ENCODE peak calls at places on chromosomes 6 and 20, in seven cellular contexts. H, E, U, Q, N, T and D are unnamed samples.

GRCh38 chr6:158086054-158086705 is 81.9 kb downstream of the SERAC1 start:
- DNase-seq in H (no peak), E (peak; percentile 64), U (no peak), Q (no peak), N (peak; percentile 16), T (no peak), D (no peak)

GRCh38 chr6:117497237-117497636 is 14.8 kb downstream of the DCBLD1 start:
- DNase-seq in H (no peak), E (no peak), U (no peak), Q (no peak), N (no peak), T (no peak), D (no peak)

GRCh38 chr6:34568341-34568680 is 12.2 kb upstream of the SPDEF start:
- DNase-seq in H (no peak), E (no peak), U (no peak), Q (no peak), N (no peak), T (no peak), D (no peak)

GRCh38 chr20:59010995-59011873 is 4.2 kb upstream of the CTSZ start:
- DNase-seq in H (peak; percentile 72), E (peak; percentile 71), U (no peak), Q (no peak), N (peak; percentile 83), T (no peak), D (peak; percentile 83)

GRCh38 chr6:167648506-167649278 is 178.0 kb upstream of the AFDN start:
- DNase-seq in H (no peak), E (no peak), U (no peak), Q (no peak), N (no peak), T (no peak), D (no peak)

GRCh38 chr6:40907198-40907701 is 131.8 kb downstream of the UNC5CL start:
- DNase-seq in H (no peak), E (peak; percentile 9), U (no peak), Q (no peak), N (peak; percentile 11), T (no peak), D (no peak)

GRCh38 chr6:39821739-39822532 is 29.8 kb downstream of the DAAM2 start:
- DNase-seq in H (no peak), E (no peak), U (no peak), Q (no peak), N (no peak), T (no peak), D (no peak)

GRCh38 chr6:5684320-5684719 is 322.4 kb downstream of the NRN1 start:
- DNase-seq in H (no peak), E (peak; percentile 67), U (no peak), Q (no peak), N (no peak), T (no peak), D (no peak)

GRCh38 chr6:150491131-150491795 is 108.4 kb upstream of the PLEKHG1 start:
- DNase-seq in H (peak; percentile 17), E (no peak), U (no peak), Q (no peak), N (no peak), T (no peak), D (no peak)

GRCh38 chr6:40947876-40948514 is 91.0 kb downstream of the UNC5CL start:
- DNase-seq in H (no peak), E (peak; percentile 90), U (peak; percentile 36), Q (no peak), N (peak; percentile 77), T (no peak), D (peak; percentile 43)

GRCh38 chr20:32164984-32165735 is 42.4 kb downstream of the PLAGL2 start:
- DNase-seq in H (no peak), E (peak; percentile 10), U (no peak), Q (no peak), N (no peak), T (no peak), D (no peak)

GRCh38 chr20:24166412-24166811 is 177.8 kb upstream of the GGTLC1 start:
- DNase-seq in H (no peak), E (no peak), U (no peak), Q (no peak), N (no peak), T (no peak), D (peak; percentile 52)

GRCh38 chr6:123655520-123656306 is 19.0 kb upstream of the TRDN start:
- DNase-seq in H (no peak), E (no peak), U (no peak), Q (no peak), N (peak; percentile 22), T (no peak), D (no peak)

GRCh38 chr6:151276112-151276745 is 36.5 kb downstream of the AKAP12 start:
- DNase-seq in H (peak; percentile 86), E (peak; percentile 43), U (no peak), Q (no peak), N (peak; percentile 79), T (no peak), D (no peak)

GRCh38 chr6:33896391-33897192 is 92.8 kb upstream of the MLN start:
- DNase-seq in H (no peak), E (peak; percentile 12), U (no peak), Q (no peak), N (no peak), T (no peak), D (no peak)

GRCh38 chr20:21251278-21251677 is 51.9 kb upstream of the XRN2 start:
- DNase-seq in H (no peak), E (no peak), U (no peak), Q (no peak), N (no peak), T (no peak), D (no peak)

GRCh38 chr6:90819483-90819882 is 232.6 kb upstream of the MAP3K7 start:
- DNase-seq in H (no peak), E (no peak), U (no peak), Q (no peak), N (no peak), T (no peak), D (no peak)

GRCh38 chr20:40880063-40880715 is 148.4 kb upstream of the TOP1 start:
- DNase-seq in H (no peak), E (no peak), U (no peak), Q (no peak), N (no peak), T (no peak), D (no peak)

GRCh38 chr6:157769776-157770430 is 53.1 kb upstream of the SNX9 start:
- DNase-seq in H (no peak), E (no peak), U (no peak), Q (no peak), N (no peak), T (no peak), D (no peak)

GRCh38 chr6:94270040-94270689 is 850.8 kb upstream of the EPHA7 start:
- DNase-seq in H (no peak), E (no peak), U (no peak), Q (no peak), N (peak; percentile 3), T (no peak), D (peak; percentile 55)

GRCh38 chr6:25359891-25360290 is 80.7 kb downstream of the CARMIL1 start:
- DNase-seq in H (no peak), E (no peak), U (no peak), Q (no peak), N (no peak), T (no peak), D (no peak)

GRCh38 chr20:41142241-41142640 is 4.9 kb downstream of the PLCG1 start:
- DNase-seq in H (no peak), E (no peak), U (no peak), Q (no peak), N (no peak), T (no peak), D (no peak)

GRCh38 chr6:119339941-119340456 is 9.6 kb downstream of the MAN1A1 start:
- DNase-seq in H (peak; percentile 75), E (no peak), U (no peak), Q (no peak), N (peak; percentile 13), T (no peak), D (no peak)

DNA sequence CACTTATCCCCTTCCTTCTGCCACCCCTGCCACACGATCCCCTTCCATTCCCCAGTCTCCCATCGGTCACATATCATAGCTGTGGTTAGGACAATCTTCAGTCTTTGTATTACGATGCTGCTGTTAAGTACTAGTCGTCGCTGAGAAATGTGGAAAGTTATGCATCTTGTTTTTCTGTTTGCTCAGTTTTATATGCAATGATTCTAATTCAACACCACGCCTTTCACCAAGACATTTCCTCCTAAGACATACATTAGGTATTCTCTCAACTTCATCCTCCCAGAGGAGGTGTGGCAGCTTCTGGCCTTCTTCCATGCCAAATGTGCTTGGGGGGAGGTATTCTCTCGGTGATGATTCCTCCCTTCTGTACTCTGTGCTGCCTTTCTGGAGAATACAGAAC is 66.2 kb downstream of the B4GALT5 start:
- DNase-seq in H (no peak), E (peak; percentile 62), U (no peak), Q (no peak), N (no peak), T (no peak), D (no peak)
- H2BK120ac ChIP-seq in H (no peak overlapping the region), E (no peak overlapping the region), U (no peak overlapping the region), Q (no peak overlapping the region), N (no peak overlapping the region), T (no peak overlapping the region), D (no peak overlapping the region)

GRCh38 chr6:6915219-6915618 is 192.5 kb upstream of the RREB1 start:
- DNase-seq in H (no peak), E (no peak), U (no peak), Q (no peak), N (no peak), T (no peak), D (peak; percentile 56)

GRCh38 chr6:6918216-6918983 is 189.4 kb upstream of the RREB1 start:
- DNase-seq in H (peak; percentile 33), E (peak; percentile 59), U (no peak), Q (no peak), N (peak; percentile 36), T (no peak), D (no peak)

GRCh38 chr6:6915813-6916547 is 191.8 kb upstream of the RREB1 start:
- DNase-seq in H (peak; percentile 6), E (peak; percentile 22), U (no peak), Q (no peak), N (peak; percentile 42), T (no peak), D (no peak)

GRCh38 chr6:6919173-6919572 is 188.6 kb upstream of the RREB1 start:
- DNase-seq in H (no peak), E (no peak), U (no peak), Q (no peak), N (no peak), T (no peak), D (no peak)

GRCh38 chr6:6916598-6916997 is 191.2 kb upstream of the RREB1 start:
- DNase-seq in H (peak; percentile 62), E (no peak), U (no peak), Q (no peak), N (peak; percentile 41), T (no peak), D (no peak)
- H2BK120ac ChIP-seq in H (peak overlapping the region; percentile 26), E (no peak overlapping the region), U (no peak overlapping the region), Q (no peak overlapping the region), N (no peak overlapping the region), T (no peak overlapping the region), D (no peak overlapping the region)

GRCh38 chr6:43772571-43773049 is 2.6 kb downstream of the VEGFA start:
- DNase-seq in H (no peak), E (no peak), U (peak; percentile 73), Q (peak; percentile 51), N (peak; percentile 46), T (no peak), D (peak; percentile 83)
- H2BK120ac ChIP-seq in H (no peak overlapping the region), E (peak overlapping the region; percentile 22), U (no peak overlapping the region), Q (peak overlapping the region; percentile 30), N (no peak overlapping the region), T (no peak overlapping the region), D (no peak overlapping the region)

DNA sequence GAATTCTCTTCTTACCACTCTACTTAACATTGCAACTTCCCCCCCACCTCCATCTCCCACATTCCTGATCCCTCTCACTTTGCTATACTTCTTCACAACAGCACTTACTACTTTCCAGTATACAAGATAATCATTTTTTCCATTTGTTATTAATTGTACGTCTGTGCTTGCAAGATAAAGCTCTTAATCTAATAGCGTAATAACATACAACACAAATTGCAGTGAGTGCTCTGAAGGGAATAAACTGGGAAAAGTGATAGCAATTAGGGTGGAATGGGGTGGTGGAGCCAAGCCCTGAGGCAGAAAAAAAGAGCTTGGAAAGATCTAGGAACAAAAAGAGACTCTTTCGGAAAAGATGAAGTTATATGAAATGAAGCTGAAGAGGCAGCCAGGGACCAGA is 8.5 kb downstream of the CGAS start:
- DNase-seq in H (no peak), E (no peak), U (no peak), Q (no peak), N (no peak), T (no peak), D (no peak)
- H2BK120ac ChIP-seq in H (no peak overlapping the region), E (no peak overlapping the region), U (no peak overlapping the region), Q (no peak overlapping the region), N (no peak overlapping the region), T (no peak overlapping the region), D (no peak overlapping the region)